ENCODE peak calls at places on chromosome 18, in eight cellular contexts. R is germinal center; V is activated T-cell treated with anti-CD3 and anti-CD28 coated beads, Interleukin-2, amount 50 U/mL, for 1 hour; G is GM12891; Y is NB4; X is RWPE1; B is HCEC 1CT; S is stimulated activated naive CD8-positive, alpha-beta T cell treated with anti-CD3 and anti-CD28 coated beads, Interleukin-15, Interleukin-2, amounts not matched to agents 100 U/mL and 50 U/mL, for 24 hours. H is an unnamed sample.

GRCh38 chr18:10771053-10771709 is 245.4 kb downstream of the NAPG start:
- DNase-seq in B (no peak), S (no peak), Y (no peak), G (peak), R (no peak), V (no peak), X (peak), H (no peak)

GRCh38 chr18:7754258-7754657 is 187.1 kb downstream of the PTPRM start:
- DNase-seq in X (no peak), V (no peak), R (no peak), S (no peak), G (no peak), B (no peak), Y (no peak), H (no peak)

GRCh38 chr18:2746274-2746673 is 90.7 kb downstream of the SMCHD1 start:
- DNase-seq in S (no peak), B (no peak), G (no peak), X (no peak), R (no peak), V (no peak), Y (no peak), H (no peak)

GRCh38 chr18:49130261-49130660 is 179.5 kb upstream of the SMAD7 start:
- DNase-seq in Y (no peak), B (no peak), V (no peak), G (no peak), R (no peak), X (no peak), S (no peak), H (no peak)

GRCh38 chr18:32349728-32350395 is 120.8 kb downstream of the GAREM1 start:
- DNase-seq in X (peak), S (no peak), R (no peak), B (peak), G (no peak), Y (no peak), V (no peak), H (no peak)

GRCh38 chr18:52869942-52870907 is 530.2 kb downstream of the DCC start:
- DNase-seq in B (no peak), X (no peak), R (no peak), G (no peak), S (no peak), V (no peak), Y (no peak), H (peak)

GRCh38 chr18:49811151-49811938 is 2.0 kb downstream of the ACAA2 start:
- DNase-seq in V (no peak), S (no peak), R (no peak), Y (no peak), G (no peak), X (no peak), B (no peak), H (no peak)

GRCh38 chr18:42814618-42815017 is 300.9 kb downstream of the RIT2 start:
- DNase-seq in R (no peak), G (no peak), B (no peak), Y (no peak), S (no peak), X (no peak), V (no peak), H (peak)

GRCh38 chr18:58412844-58413666 is 215.8 kb downstream of the ALPK2 start:
- DNase-seq in R (no peak), B (no peak), Y (no peak), G (no peak), S (no peak), V (no peak), X (no peak), H (no peak)

GRCh38 chr18:34773961-34774754 is 64.1 kb downstream of the DTNA start:
- DNase-seq in X (peak), Y (no peak), B (peak), S (no peak), G (no peak), V (no peak), R (no peak), H (peak)

GRCh38 chr18:54479365-54479764 is 111.7 kb upstream of the DYNAP start:
- DNase-seq in S (no peak), V (no peak), R (no peak), X (no peak), B (no peak), G (no peak), Y (no peak), H (no peak)

GRCh38 chr18:48838921-48839818 is 111.6 kb downstream of the SMAD7 start:
- DNase-seq in Y (peak), R (no peak), V (no peak), S (peak), G (no peak), X (peak), B (peak), H (peak)

GRCh38 chr18:31983976-31984375 is 34.6 kb upstream of the RNF125 start:
- DNase-seq in R (no peak), S (no peak), X (no peak), G (no peak), B (no peak), Y (no peak), V (no peak), H (no peak)

GRCh38 chr18:55007582-55007981 is 48.3 kb upstream of the CCDC68 start:
- DNase-seq in X (no peak), R (no peak), V (no peak), G (no peak), S (no peak), Y (no peak), B (no peak), H (no peak)

GRCh38 chr18:6057604-6058003 is 162.3 kb upstream of the TMEM200C start:
- DNase-seq in V (no peak), Y (no peak), X (no peak), R (no peak), B (peak), G (no peak), S (no peak), H (no peak)

GRCh38 chr18:35782926-35783325 is 189.6 kb upstream of the RMP24 start:
- DNase-seq in R (no peak), S (no peak), Y (peak), V (no peak), X (no peak), G (no peak), B (no peak), H (no peak)

GRCh38 chr18:80244956-80245730 is 2.2 kb downstream of the PARD6G start:
- DNase-seq in X (no peak), S (no peak), B (no peak), G (no peak), R (no peak), V (no peak), Y (no peak), H (no peak)

GRCh38 chr18:73545497-73545896 is 602.1 kb downstream of the FBXO15 start:
- DNase-seq in Y (no peak), G (no peak), X (peak), S (no peak), V (no peak), B (no peak), R (no peak), H (no peak)

GRCh38 chr18:23143871-23144270 is 8.6 kb downstream of the CABLES1 start:
- DNase-seq in S (no peak), G (no peak), B (no peak), Y (peak), R (no peak), X (no peak), V (no peak), H (peak)

GRCh38 chr18:79972720-79973119 is 8.3 kb downstream of the HSBP1L1 start:
- DNase-seq in S (no peak), B (no peak), G (no peak), Y (no peak), V (no peak), X (no peak), R (no peak), H (no peak)

GRCh38 chr18:74541703-74542555 is 7.6 kb downstream of the CNDP1 start:
- DNase-seq in R (no peak), X (peak), B (no peak), S (no peak), Y (no peak), G (no peak), V (no peak), H (peak)

GRCh38 chr18:62729487-62730386 is 14.4 kb downstream of the PHLPP1 start:
- DNase-seq in B (no peak), V (no peak), S (no peak), G (no peak), X (no peak), R (peak), Y (no peak), H (no peak)

GRCh38 chr18:39260565-39260964 is 1695.0 kb upstream of the CELF4 start:
- DNase-seq in G (no peak), B (no peak), V (no peak), Y (no peak), R (no peak), X (no peak), S (no peak), H (no peak)

GRCh38 chr18:63848159-63848558 is 39.3 kb upstream of the SERPINB2 start:
- DNase-seq in Y (peak), X (peak), R (no peak), S (no peak), B (peak), V (no peak), G (no peak), H (no peak)

GRCh38 chr18:32351014-32351413 is 119.7 kb downstream of the GAREM1 start:
- DNase-seq in R (no peak), V (no peak), B (peak), S (no peak), Y (no peak), X (no peak), G (no peak), H (no peak)

GRCh38 chr18:6200375-6200774 is 214.3 kb downstream of the L3MBTL4 start:
- DNase-seq in X (no peak), B (no peak), V (no peak), S (no peak), R (no peak), G (no peak), Y (no peak), H (no peak)